ENCODE peak calls at places on chromosomes 11 and 22, in nine cellular contexts. C is GM10248, B is neural progenitor cell, V is tibial artery, J is cardiac fibroblast, F is bronchial epithelial cell, T is uterus, Q is spleen, S is endothelial cell. G is an unnamed sample.

GRCh38 chr22:26364066-26365015 is 64.7 kb upstream of the ASPHD2 start:
- DNase-seq in C (peak), B (peak), V (no peak), J (peak), F (peak), T (peak), Q (no peak), S (peak), G (no peak)

GRCh38 chr11:115497303-115497702 is 6.9 kb downstream of the CADM1 start:
- DNase-seq in C (peak), B (no peak), V (no peak), J (no peak), F (no peak), T (no peak), Q (no peak), S (no peak), G (no peak)

GRCh38 chr22:42272431-42273004 is 2.1 kb upstream of the TCF20 start:
- DNase-seq in C (no peak), B (no peak), V (no peak), J (no peak), F (no peak), T (no peak), Q (peak), S (no peak), G (no peak)

GRCh38 chr11:96338910-96339703 is 3.9 kb downstream of the MAML2 start:
- DNase-seq in C (peak), B (no peak), V (peak), J (peak), F (peak), T (no peak), Q (peak), S (no peak), G (peak)

GRCh38 chr11:132911186-132911585 is 621.1 kb downstream of the OPCML start:
- DNase-seq in C (no peak), B (no peak), V (no peak), J (peak), F (peak), T (no peak), Q (no peak), S (no peak), G (no peak)

GRCh38 chr11:131957891-131958290 is 587.5 kb downstream of the NTM start:
- DNase-seq in C (no peak), B (no peak), V (no peak), J (no peak), F (no peak), T (no peak), Q (no peak), S (no peak), G (no peak)

GRCh38 chr11:123742778-123743177 is 1.3 kb upstream of the ZNF202 start:
- DNase-seq in C (no peak), B (no peak), V (no peak), J (no peak), F (no peak), T (no peak), Q (no peak), S (no peak), G (no peak)

GRCh38 chr22:17779286-17780115 is 5.2 kb upstream of the BID start:
- DNase-seq in C (peak), B (no peak), V (no peak), J (no peak), F (no peak), T (no peak), Q (peak), S (no peak), G (no peak)

GRCh38 chr22:36757608-36758220 is 18.2 kb downstream of the IFT27 start:
- DNase-seq in C (peak), B (peak), V (peak), J (peak), F (peak), T (peak), Q (peak), S (peak), G (peak)

GRCh38 chr11:112013501-112014164 is 11.6 kb upstream of the DLAT start:
- DNase-seq in C (no peak), B (no peak), V (no peak), J (no peak), F (peak), T (no peak), Q (no peak), S (no peak), G (no peak)

GRCh38 chr11:24872912-24873311 is 376.1 kb downstream of the LUZP2 start:
- DNase-seq in C (no peak), B (no peak), V (no peak), J (no peak), F (no peak), T (no peak), Q (no peak), S (no peak), G (no peak)

GRCh38 chr11:4539603-4540219 is 5.3 kb upstream of the OR52M1 start:
- DNase-seq in C (peak), B (peak), V (no peak), J (peak), F (peak), T (no peak), Q (peak), S (peak), G (peak)

GRCh38 chr11:83612891-83613766 is 327.0 kb upstream of the CCDC90B start:
- DNase-seq in C (peak), B (peak), V (no peak), J (no peak), F (no peak), T (no peak), Q (no peak), S (no peak), G (no peak)

GRCh38 chr11:8754241-8754640 is 71.6 kb downstream of the RPL27A start:
- DNase-seq in C (no peak), B (no peak), V (no peak), J (peak), F (no peak), T (no peak), Q (no peak), S (no peak), G (no peak)
- TF ChIP-seq CTCF in C (no peak), B (no peak), V (no peak), J (peak), F (peak), T (no peak), Q (no peak), S (peak), G (peak)

DNA sequence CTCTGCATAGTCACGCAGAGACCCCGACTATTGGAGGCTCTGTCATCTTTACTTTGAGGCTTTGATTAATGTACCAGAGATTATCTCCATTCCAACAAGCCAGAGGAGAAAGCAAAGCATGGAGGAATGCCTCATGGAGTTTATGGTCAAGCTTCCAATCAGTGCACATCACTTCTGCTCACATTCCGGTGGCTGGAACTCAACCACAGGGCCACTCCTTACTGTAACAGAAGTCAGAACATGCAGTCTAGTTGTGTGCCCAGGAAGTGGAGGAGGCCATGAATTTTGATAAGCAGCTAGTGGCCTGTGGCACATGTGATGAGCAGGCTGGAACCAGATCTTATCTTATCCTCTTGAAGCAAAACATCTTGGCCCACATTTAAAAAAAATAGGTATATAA is 258.9 kb upstream of the ARHGAP20 start:
- DNase-seq in C (no peak), B (no peak), V (no peak), J (peak), F (peak), T (no peak), Q (no peak), S (no peak), G (no peak)
- TF ChIP-seq CTCF in C (no peak), B (no peak), V (no peak), J (no peak), F (no peak), T (no peak), Q (no peak), S (no peak), G (no peak)

DNA sequence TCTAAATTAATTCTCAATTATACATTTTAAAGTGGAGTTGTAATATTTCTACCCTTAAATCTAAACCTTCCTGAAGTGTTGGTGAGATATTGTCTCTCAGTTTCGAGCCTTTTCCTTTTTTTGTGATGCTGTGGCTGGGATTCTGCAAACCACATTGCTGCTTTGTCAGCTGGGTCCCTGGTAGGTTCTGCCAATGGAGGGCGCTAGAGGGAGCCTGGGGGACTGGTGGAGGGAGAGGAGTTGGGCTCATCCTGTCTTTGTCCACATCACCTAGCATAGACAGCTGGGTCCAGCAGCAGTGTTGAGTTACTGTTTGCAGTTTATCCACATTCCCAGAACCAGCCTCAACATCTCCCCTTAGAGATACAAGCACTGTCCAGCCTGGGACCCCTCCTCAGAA is 41.0 kb downstream of the TRAF6 start:
- DNase-seq in C (no peak), B (peak), V (no peak), J (peak), F (no peak), T (no peak), Q (no peak), S (peak), G (no peak)
- TF ChIP-seq CTCF in C (peak), B (peak), V (no peak), J (peak), F (no peak), T (no peak), Q (no peak), S (peak), G (peak)

GRCh38 chr11:130829801-130830562 is 86.3 kb downstream of the SNX19 start:
- DNase-seq in C (no peak), B (no peak), V (peak), J (no peak), F (no peak), T (peak), Q (no peak), S (no peak), G (no peak)

GRCh38 chr11:130828741-130829140 is 87.5 kb downstream of the SNX19 start:
- DNase-seq in C (no peak), B (no peak), V (peak), J (no peak), F (no peak), T (peak), Q (no peak), S (no peak), G (no peak)

GRCh38 chr11:130826572-130826971 is 89.7 kb downstream of the SNX19 start:
- DNase-seq in C (no peak), B (no peak), V (peak), J (no peak), F (no peak), T (no peak), Q (no peak), S (no peak), G (no peak)

GRCh38 chr11:130825621-130826020 is 90.7 kb downstream of the SNX19 start:
- DNase-seq in C (no peak), B (no peak), V (no peak), J (no peak), F (no peak), T (no peak), Q (no peak), S (no peak), G (no peak)

GRCh38 chr11:130827697-130828377 is 88.4 kb downstream of the SNX19 start:
- DNase-seq in C (peak), B (peak), V (peak), J (peak), F (peak), T (peak), Q (peak), S (peak), G (no peak)
- TF ChIP-seq CTCF in C (peak), B (peak), V (peak), J (peak), F (peak), T (peak), Q (no peak), S (no peak), G (peak)

GRCh38 chr11:124762077-124762623 is at the start of gene ESAM:
- DNase-seq in C (peak), B (peak), V (peak), J (no peak), F (no peak), T (no peak), Q (peak), S (peak), G (peak)
- TF ChIP-seq CTCF in C (no peak), B (no peak), V (no peak), J (no peak), F (no peak), T (no peak), Q (no peak), S (no peak), G (no peak)

GRCh38 chr11:66339686-66340483 is 3.7 kb upstream of the RIN1 start:
- DNase-seq in C (no peak), B (no peak), V (no peak), J (no peak), F (no peak), T (no peak), Q (peak), S (no peak), G (peak)
- TF ChIP-seq CTCF in C (no peak), B (no peak), V (no peak), J (no peak), F (no peak), T (no peak), Q (no peak), S (no peak), G (no peak)

GRCh38 chr11:127470485-127470884 is 469.9 kb upstream of the KIRREL3 start:
- DNase-seq in C (no peak), B (peak), V (no peak), J (peak), F (no peak), T (no peak), Q (no peak), S (peak), G (no peak)
- TF ChIP-seq CTCF in C (no peak), B (peak), V (no peak), J (peak), F (no peak), T (no peak), Q (no peak), S (peak), G (peak)

GRCh38 chr11:105312266-105312665 is 172.7 kb upstream of the CARD18 start:
- DNase-seq in C (no peak), B (no peak), V (no peak), J (no peak), F (no peak), T (no peak), Q (no peak), S (no peak), G (no peak)

GRCh38 chr11:105315287-105315686 is 175.7 kb upstream of the CARD18 start:
- DNase-seq in C (no peak), B (peak), V (no peak), J (no peak), F (peak), T (no peak), Q (no peak), S (no peak), G (no peak)
- TF ChIP-seq CTCF in C (no peak), B (no peak), V (no peak), J (no peak), F (peak), T (no peak), Q (no peak), S (no peak), G (no peak)

GRCh38 chr11:47615249-47615648 is 21.0 kb upstream of the C1QTNF4 start:
- DNase-seq in C (no peak), B (no peak), V (no peak), J (no peak), F (no peak), T (no peak), Q (no peak), S (no peak), G (no peak)

GRCh38 chr11:47617417-47617809 is 23.2 kb upstream of the C1QTNF4 start:
- DNase-seq in C (no peak), B (no peak), V (no peak), J (peak), F (no peak), T (no peak), Q (no peak), S (no peak), G (no peak)

GRCh38 chr11:47620836-47621378 is 21.5 kb downstream of the MTCH2 start:
- DNase-seq in C (no peak), B (no peak), V (no peak), J (no peak), F (no peak), T (no peak), Q (no peak), S (no peak), G (no peak)

GRCh38 chr11:47611240-47611863 is 17.1 kb upstream of the C1QTNF4 start:
- DNase-seq in C (no peak), B (no peak), V (peak), J (no peak), F (no peak), T (no peak), Q (peak), S (no peak), G (no peak)

GRCh38 chr11:47616726-47617416 is 22.7 kb upstream of the C1QTNF4 start:
- DNase-seq in C (peak), B (peak), V (no peak), J (peak), F (peak), T (peak), Q (no peak), S (peak), G (no peak)
- TF ChIP-seq CTCF in C (peak), B (peak), V (peak), J (peak), F (peak), T (peak), Q (no peak), S (peak), G (peak)

DNA sequence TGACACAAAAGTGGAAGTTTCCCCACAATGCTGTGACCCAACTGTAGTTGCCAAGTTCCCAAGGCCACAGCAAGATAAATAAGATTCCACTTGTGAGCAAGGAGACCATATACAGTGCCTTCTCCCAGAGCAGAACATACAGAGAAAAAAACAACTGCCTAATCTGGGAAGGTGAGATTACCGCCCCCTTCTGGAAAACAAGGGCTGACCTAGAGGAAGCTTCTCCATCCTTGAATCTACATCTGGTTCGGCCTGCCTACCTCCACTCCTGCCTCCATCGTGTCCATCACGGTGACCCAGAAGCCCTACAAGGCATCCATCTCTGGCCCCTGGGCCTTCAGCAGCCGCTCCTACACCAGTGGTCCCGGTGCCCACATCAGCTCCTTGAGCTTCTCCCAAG is 6.1 kb upstream of the RNASEH2C start:
- DNase-seq in C (no peak), B (no peak), V (no peak), J (no peak), F (no peak), T (no peak), Q (no peak), S (no peak), G (no peak)
- TF ChIP-seq CTCF in C (peak), B (peak), V (no peak), J (no peak), F (no peak), T (no peak), Q (no peak), S (no peak), G (no peak)

G was measured in upper lobe of right lung.